ENCODE peak calls at places on chromosomes 11 and 22, in seven cellular contexts. One of them, this sample, is unnamed.

GRCh38 chr22:17884951-17885350 is 110.7 kb upstream of the BID start:
- DNase-seq in breast epithelium: no peak
- DNase-seq in Panc1: no peak
- DNase-seq in psoas muscle: no peak
- DNase-seq in AG10803: no peak
- DNase-seq in IMR-90: peak
- DNase-seq in transverse colon: no peak
- DNase-seq in this sample: no peak

GRCh38 chr11:12192796-12193514 is 82.6 kb downstream of the MICAL2 start:
- DNase-seq in AG10803: no peak
- DNase-seq in Panc1: no peak
- DNase-seq in IMR-90: no peak
- DNase-seq in transverse colon: no peak
- DNase-seq in breast epithelium: no peak
- DNase-seq in psoas muscle: no peak
- DNase-seq in this sample: no peak

GRCh38 chr22:37749831-37750595 is 53.2 kb downstream of the TRIOBP start:
- DNase-seq in AG10803: peak
- DNase-seq in psoas muscle: no peak
- DNase-seq in transverse colon: no peak
- DNase-seq in Panc1: no peak
- DNase-seq in IMR-90: peak
- DNase-seq in breast epithelium: peak
- DNase-seq in this sample: no peak

GRCh38 chr11:126267650-126268049 is 1.0 kb downstream of the SRPRA start:
- DNase-seq in transverse colon: no peak
- DNase-seq in breast epithelium: no peak
- DNase-seq in Panc1: no peak
- DNase-seq in IMR-90: no peak
- DNase-seq in AG10803: no peak
- DNase-seq in psoas muscle: no peak
- DNase-seq in this sample: no peak

GRCh38 chr11:8917157-8917820 is 6.3 kb downstream of the AKIP1 start:
- DNase-seq in IMR-90: peak
- DNase-seq in breast epithelium: peak
- DNase-seq in transverse colon: no peak
- DNase-seq in Panc1: no peak
- DNase-seq in AG10803: peak
- DNase-seq in psoas muscle: peak
- DNase-seq in this sample: no peak

GRCh38 chr11:107040447-107041444 is 22.5 kb upstream of the GUCY1A2 start:
- DNase-seq in IMR-90: peak
- DNase-seq in Panc1: no peak
- DNase-seq in psoas muscle: no peak
- DNase-seq in AG10803: peak
- DNase-seq in transverse colon: no peak
- DNase-seq in breast epithelium: no peak
- DNase-seq in this sample: no peak

GRCh38 chr11:87971354-87971753 is 203.9 kb downstream of the RAB38 start:
- DNase-seq in Panc1: no peak
- DNase-seq in AG10803: no peak
- DNase-seq in psoas muscle: no peak
- DNase-seq in transverse colon: no peak
- DNase-seq in breast epithelium: no peak
- DNase-seq in IMR-90: no peak
- DNase-seq in this sample: no peak

GRCh38 chr22:23790819-23791736 is 4.3 kb downstream of the SMARCB1 start:
- DNase-seq in transverse colon: no peak
- DNase-seq in AG10803: peak
- DNase-seq in Panc1: no peak
- DNase-seq in breast epithelium: no peak
- DNase-seq in IMR-90: peak
- DNase-seq in psoas muscle: no peak
- DNase-seq in this sample: no peak

GRCh38 chr11:17463795-17464194 is 12.8 kb downstream of the ABCC8 start:
- DNase-seq in Panc1: no peak
- DNase-seq in AG10803: no peak
- DNase-seq in transverse colon: no peak
- DNase-seq in psoas muscle: no peak
- DNase-seq in IMR-90: no peak
- DNase-seq in breast epithelium: no peak
- DNase-seq in this sample: no peak

GRCh38 chr11:6927030-6927617 is 898 bp downstream of the ZNF215 start:
- DNase-seq in transverse colon: peak
- DNase-seq in breast epithelium: no peak
- DNase-seq in IMR-90: no peak
- DNase-seq in AG10803: no peak
- DNase-seq in psoas muscle: no peak
- DNase-seq in Panc1: peak
- DNase-seq in this sample: no peak

GRCh38 chr22:50577987-50578775 is at the start of gene CPT1B:
- DNase-seq in breast epithelium: no peak
- DNase-seq in Panc1: no peak
- DNase-seq in AG10803: peak
- DNase-seq in transverse colon: no peak
- DNase-seq in psoas muscle: peak
- DNase-seq in IMR-90: peak
- DNase-seq in this sample: no peak

GRCh38 chr11:126452256-126452655 is 96.8 kb downstream of the ST3GAL4 start:
- DNase-seq in AG10803: no peak
- DNase-seq in psoas muscle: no peak
- DNase-seq in breast epithelium: no peak
- DNase-seq in Panc1: no peak
- DNase-seq in IMR-90: no peak
- DNase-seq in transverse colon: no peak
- DNase-seq in this sample: no peak

GRCh38 chr11:114175706-114176105 is 116.2 kb downstream of the ZBTB16 start:
- DNase-seq in transverse colon: no peak
- DNase-seq in AG10803: no peak
- DNase-seq in breast epithelium: no peak
- DNase-seq in psoas muscle: peak
- DNase-seq in IMR-90: no peak
- DNase-seq in Panc1: no peak
- DNase-seq in this sample: no peak

GRCh38 chr11:19511413-19512183 is 201.0 kb upstream of the NAV2 start:
- DNase-seq in transverse colon: peak
- DNase-seq in breast epithelium: no peak
- DNase-seq in AG10803: no peak
- DNase-seq in psoas muscle: peak
- DNase-seq in Panc1: no peak
- DNase-seq in IMR-90: no peak
- DNase-seq in this sample: no peak
- H3K4me3 ChIP-seq in transverse colon: no peak
- H3K4me3 ChIP-seq in breast epithelium: no peak
- H3K4me3 ChIP-seq in AG10803: no peak
- H3K4me3 ChIP-seq in psoas muscle: no peak
- H3K4me3 ChIP-seq in Panc1: no peak
- H3K4me3 ChIP-seq in IMR-90: no peak
- H3K4me3 ChIP-seq in this sample: no peak

DNA sequence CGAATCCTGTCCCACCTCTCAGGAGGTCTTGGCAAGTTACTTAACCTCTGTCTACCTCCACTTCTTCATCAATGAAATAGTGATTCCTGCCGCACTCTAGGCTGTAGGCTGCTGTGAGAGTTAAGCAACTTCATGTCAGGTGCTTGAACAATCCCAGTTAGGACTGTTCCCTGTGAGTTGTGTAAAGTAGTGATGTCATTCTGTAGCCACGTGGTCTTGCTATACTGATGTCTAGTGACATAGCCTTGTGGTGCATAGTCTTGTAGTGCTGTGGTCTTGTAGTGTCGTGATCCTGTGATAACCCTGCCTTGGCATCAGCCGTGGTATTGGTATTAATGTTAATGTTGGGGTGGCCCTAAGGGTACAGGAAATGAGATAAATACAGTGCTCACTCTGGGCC is 30.3 kb upstream of the PRR5 start:
- DNase-seq in breast epithelium: no peak
- DNase-seq in transverse colon: no peak
- DNase-seq in AG10803: peak
- DNase-seq in IMR-90: peak
- DNase-seq in Panc1: no peak
- DNase-seq in psoas muscle: no peak
- DNase-seq in this sample: no peak
- TF ChIP-seq CTCF in breast epithelium: no peak
- TF ChIP-seq CTCF in transverse colon: no peak
- TF ChIP-seq CTCF in AG10803: no peak
- TF ChIP-seq CTCF in IMR-90: no peak
- TF ChIP-seq CTCF in Panc1: no peak
- TF ChIP-seq CTCF in psoas muscle: no peak
- TF ChIP-seq CTCF in this sample: no peak

DNA sequence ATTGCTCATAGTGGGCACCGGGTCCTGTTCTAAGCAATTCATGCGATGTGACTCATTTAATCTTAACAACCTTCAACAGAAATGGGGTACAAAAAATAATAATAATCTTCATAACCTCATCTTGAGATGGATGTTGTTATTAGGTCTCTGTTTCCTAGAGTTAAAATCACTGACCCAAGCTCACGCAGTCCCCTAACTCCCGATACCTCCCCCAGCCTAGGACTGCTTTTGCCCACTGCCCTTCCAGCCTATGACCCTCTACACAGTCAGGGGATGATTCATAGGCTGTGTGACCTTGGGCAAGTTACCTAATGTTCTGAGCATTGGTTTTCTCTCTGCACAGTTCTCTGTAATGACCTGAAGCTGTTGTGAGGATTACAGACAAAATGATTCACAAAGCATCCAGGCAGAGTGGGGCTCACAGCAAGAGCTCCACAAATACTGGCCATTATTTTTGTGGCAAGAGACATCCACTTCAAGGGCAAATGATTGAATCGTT is 19.9 kb downstream of the MTFP1 start:
- DNase-seq in transverse colon: no peak
- DNase-seq in Panc1: no peak
- DNase-seq in breast epithelium: no peak
- DNase-seq in AG10803: peak
- DNase-seq in psoas muscle: no peak
- DNase-seq in IMR-90: peak
- DNase-seq in this sample: no peak
- H3K4me3 ChIP-seq in transverse colon: no peak
- H3K4me3 ChIP-seq in Panc1: no peak
- H3K4me3 ChIP-seq in breast epithelium: no peak
- H3K4me3 ChIP-seq in AG10803: no peak
- H3K4me3 ChIP-seq in psoas muscle: no peak
- H3K4me3 ChIP-seq in IMR-90: no peak
- H3K4me3 ChIP-seq in this sample: no peak

DNA sequence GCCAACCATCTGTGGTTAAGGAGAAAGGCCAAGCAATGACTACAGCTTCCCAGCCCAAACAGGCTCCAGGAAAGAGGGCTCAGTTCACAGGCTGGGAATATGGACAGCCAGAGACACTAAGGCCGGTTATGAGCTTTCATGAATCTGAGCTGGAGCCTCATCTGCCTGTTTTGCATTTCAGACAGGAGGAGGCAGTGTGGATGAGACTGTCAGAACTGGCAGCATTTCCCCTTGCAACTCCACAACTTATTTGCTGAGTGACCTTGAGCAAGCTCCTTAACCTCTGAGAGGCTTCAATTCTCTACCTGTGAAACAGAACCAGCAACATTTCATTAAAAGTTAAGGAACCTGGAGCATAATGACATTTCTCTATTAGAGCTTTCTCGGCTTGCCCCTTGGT is 264.0 kb downstream of the ETS1 start:
- DNase-seq in psoas muscle: no peak
- DNase-seq in transverse colon: peak
- DNase-seq in breast epithelium: no peak
- DNase-seq in Panc1: no peak
- DNase-seq in AG10803: peak
- DNase-seq in IMR-90: peak
- DNase-seq in this sample: peak
- TF ChIP-seq CTCF in psoas muscle: no peak
- TF ChIP-seq CTCF in transverse colon: peak
- TF ChIP-seq CTCF in breast epithelium: no peak
- TF ChIP-seq CTCF in Panc1: no peak
- TF ChIP-seq CTCF in AG10803: peak
- TF ChIP-seq CTCF in IMR-90: peak
- TF ChIP-seq CTCF in this sample: peak

GRCh38 chr11:91955206-91955605 is 269.4 kb upstream of the FAT3 start:
- DNase-seq in transverse colon: no peak
- DNase-seq in Panc1: no peak
- DNase-seq in IMR-90: no peak
- DNase-seq in AG10803: no peak
- DNase-seq in breast epithelium: no peak
- DNase-seq in psoas muscle: no peak
- DNase-seq in this sample: no peak

GRCh38 chr11:91960770-91961169 is 263.8 kb upstream of the FAT3 start:
- DNase-seq in psoas muscle: no peak
- DNase-seq in Panc1: no peak
- DNase-seq in IMR-90: no peak
- DNase-seq in AG10803: no peak
- DNase-seq in breast epithelium: no peak
- DNase-seq in transverse colon: no peak
- DNase-seq in this sample: no peak

GRCh38 chr11:91956711-91957110 is 267.9 kb upstream of the FAT3 start:
- DNase-seq in IMR-90: no peak
- DNase-seq in Panc1: no peak
- DNase-seq in breast epithelium: no peak
- DNase-seq in psoas muscle: no peak
- DNase-seq in AG10803: no peak
- DNase-seq in transverse colon: no peak
- DNase-seq in this sample: no peak

GRCh38 chr11:91959411-91959810 is 265.2 kb upstream of the FAT3 start:
- DNase-seq in breast epithelium: no peak
- DNase-seq in transverse colon: no peak
- DNase-seq in psoas muscle: no peak
- DNase-seq in AG10803: no peak
- DNase-seq in IMR-90: no peak
- DNase-seq in Panc1: no peak
- DNase-seq in this sample: no peak
- H3K4me3 ChIP-seq in breast epithelium: no peak
- H3K4me3 ChIP-seq in transverse colon: no peak
- H3K4me3 ChIP-seq in psoas muscle: no peak
- H3K4me3 ChIP-seq in AG10803: no peak
- H3K4me3 ChIP-seq in IMR-90: no peak
- H3K4me3 ChIP-seq in Panc1: no peak
- H3K4me3 ChIP-seq in this sample: no peak

GRCh38 chr22:26199665-26200064 is 30.4 kb downstream of the SEZ6L start:
- DNase-seq in AG10803: no peak
- DNase-seq in IMR-90: no peak
- DNase-seq in Panc1: no peak
- DNase-seq in breast epithelium: no peak
- DNase-seq in psoas muscle: no peak
- DNase-seq in transverse colon: no peak
- DNase-seq in this sample: no peak
- TF ChIP-seq CTCF in AG10803: no peak
- TF ChIP-seq CTCF in IMR-90: no peak
- TF ChIP-seq CTCF in Panc1: no peak
- TF ChIP-seq CTCF in breast epithelium: no peak
- TF ChIP-seq CTCF in psoas muscle: no peak
- TF ChIP-seq CTCF in transverse colon: no peak
- TF ChIP-seq CTCF in this sample: no peak

DNA sequence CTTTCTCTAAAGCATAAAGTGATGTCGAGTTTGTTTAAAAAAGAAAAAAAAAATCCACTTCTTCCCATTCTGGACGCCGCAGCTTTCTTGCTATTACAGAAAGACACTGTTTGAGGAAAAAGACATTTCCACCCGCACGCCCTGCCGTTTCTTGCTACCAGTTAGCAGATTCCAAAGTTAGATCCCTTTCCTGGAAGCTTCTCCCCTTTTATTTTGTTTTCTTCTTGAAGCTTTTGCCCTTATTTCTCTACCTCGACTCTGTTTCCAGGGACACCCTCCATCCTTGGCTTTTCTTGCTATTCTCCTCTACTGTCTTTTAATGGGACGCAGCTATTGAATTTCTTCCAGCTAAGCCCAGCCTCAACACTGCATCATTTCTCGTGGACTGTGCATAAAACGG is 1.5 kb downstream of the GRIA4 start:
- DNase-seq in IMR-90: no peak
- DNase-seq in transverse colon: no peak
- DNase-seq in breast epithelium: no peak
- DNase-seq in psoas muscle: no peak
- DNase-seq in Panc1: no peak
- DNase-seq in AG10803: no peak
- DNase-seq in this sample: no peak
- H3K4me3 ChIP-seq in IMR-90: peak
- H3K4me3 ChIP-seq in transverse colon: peak
- H3K4me3 ChIP-seq in breast epithelium: peak
- H3K4me3 ChIP-seq in psoas muscle: peak
- H3K4me3 ChIP-seq in Panc1: no peak
- H3K4me3 ChIP-seq in AG10803: no peak
- H3K4me3 ChIP-seq in this sample: no peak